ENCODE peak calls at places on chromosome 21, in six cellular contexts. I is activated T-helper 1 cell treated with anti-CD3 and anti-CD28 coated beads, Interleukin-12 subunit alpha, Interleukin-12 subunit beta, Interleukin-2, Interleukin-4 antibody, amounts not matched to agents 30 ng/mL and 10 ng/mL and 1 ng/mL, durations not matched to agents 14 hours and 24 hours and 36 hours; G is stimulated activated naive CD8-positive, alpha-beta T cell treated with anti-CD3 and anti-CD28 coated beads, Interleukin-15, amount 100 ng/mL, for 72 hours; D is germinal center; P is cardiac muscle cell; N is T-cell. O is an unnamed sample.

GRCh38 chr21:33808715-33809367 is 106.8 kb downstream of the ATP5PO start:
- DNase-seq in I (no peak), G (no peak), D (no peak), P (no peak), N (no peak), O (no peak)

GRCh38 chr21:42209801-42210479 is 9.0 kb upstream of the ABCG1 start:
- DNase-seq in I (no peak), G (no peak), D (no peak), P (peak; percentile 21), N (no peak), O (no peak)

GRCh38 chr21:15159382-15160020 is 94.7 kb upstream of the NRIP1 start:
- DNase-seq in I (no peak), G (no peak), D (no peak), P (peak; percentile 55), N (no peak), O (no peak)

GRCh38 chr21:39451332-39452206 is at the start of gene SH3BGR:
- DNase-seq in I (no peak), G (no peak), D (no peak), P (peak; percentile 51), N (no peak), O (peak; percentile 24)

GRCh38 chr21:45607021-45607921 is 36.3 kb upstream of the PCBP3 start:
- DNase-seq in I (no peak), G (no peak), D (no peak), P (peak; percentile 20), N (peak; percentile 48), O (no peak)

GRCh38 chr21:46555225-46555617 is 49.7 kb downstream of the S100B start:
- DNase-seq in I (no peak), G (no peak), D (no peak), P (no peak), N (no peak), O (no peak)

GRCh38 chr21:43654806-43655489 is 4.3 kb downstream of the HSF2BP start:
- DNase-seq in I (no peak), G (no peak), D (no peak), P (no peak), N (no peak), O (no peak)

GRCh38 chr21:44766014-44766817 is 35.4 kb downstream of the UBE2G2 start:
- DNase-seq in I (no peak), G (no peak), D (no peak), P (no peak), N (no peak), O (no peak)

O was measured in NCI-H2227 treated with DMSO at 0.1 percent for 48 hours.